ENCODE peak calls at places on chromosome 3, in eight cellular contexts. M, K, N, S, T, B, I and P are unnamed samples.

GRCh38 chr3:141663993-141664392 is 74.1 kb upstream of the RNF7 start:
- DNase-seq in M (peak), K (no peak), N (no peak), S (peak), T (no peak), B (no peak), I (no peak), P (no peak)

GRCh38 chr3:149784064-149784704 is 8.2 kb downstream of the ANKUB1 start:
- DNase-seq in M (no peak), K (no peak), N (no peak), S (no peak), T (no peak), B (no peak), I (no peak), P (no peak)

GRCh38 chr3:50806031-50806430 is 131.3 kb downstream of the DOCK3 start:
- DNase-seq in M (no peak), K (no peak), N (no peak), S (no peak), T (no peak), B (no peak), I (no peak), P (no peak)

GRCh38 chr3:87120850-87121249 is 106.3 kb upstream of the CHMP2B start:
- DNase-seq in M (no peak), K (no peak), N (no peak), S (no peak), T (no peak), B (no peak), I (no peak), P (no peak)

GRCh38 chr3:138359137-138359536 is 10.8 kb downstream of the MRAS start:
- DNase-seq in M (no peak), K (no peak), N (no peak), S (no peak), T (no peak), B (no peak), I (no peak), P (no peak)

GRCh38 chr3:55180936-55181535 is 253.2 kb upstream of the LRTM1 start:
- DNase-seq in M (no peak), K (peak), N (peak), S (peak), T (no peak), B (no peak), I (peak), P (no peak)

GRCh38 chr3:119219069-119219468 is 21.6 kb downstream of the B4GALT4 start:
- DNase-seq in M (no peak), K (peak), N (no peak), S (no peak), T (no peak), B (no peak), I (peak), P (no peak)

GRCh38 chr3:141442914-141443313 is 43.9 kb upstream of the RASA2 start:
- DNase-seq in M (no peak), K (no peak), N (no peak), S (no peak), T (no peak), B (no peak), I (no peak), P (no peak)

GRCh38 chr3:165545059-165545458 is 292.2 kb downstream of the BCHE start:
- DNase-seq in M (no peak), K (no peak), N (no peak), S (no peak), T (no peak), B (no peak), I (no peak), P (no peak)

GRCh38 chr3:194387926-194388418 is 11.1 kb downstream of the GP5 start:
- DNase-seq in M (peak), K (peak), N (no peak), S (no peak), T (no peak), B (no peak), I (no peak), P (no peak)

GRCh38 chr3:102346897-102347296 is 87.9 kb upstream of the ZPLD1 start:
- DNase-seq in M (no peak), K (no peak), N (no peak), S (no peak), T (no peak), B (no peak), I (no peak), P (no peak)

GRCh38 chr3:169189486-169189885 is 474.0 kb downstream of the MECOM start:
- DNase-seq in M (no peak), K (no peak), N (no peak), S (no peak), T (no peak), B (no peak), I (no peak), P (no peak)

GRCh38 chr3:169218314-169218983 is 445.1 kb downstream of the MECOM start:
- DNase-seq in M (no peak), K (no peak), N (peak), S (peak), T (no peak), B (no peak), I (no peak), P (no peak)

GRCh38 chr3:60675424-60675823 is 575.8 kb downstream of the FHIT start:
- DNase-seq in M (no peak), K (no peak), N (no peak), S (peak), T (no peak), B (no peak), I (no peak), P (no peak)

GRCh38 chr3:143352850-143353550 is 233.4 kb downstream of the CHST2 start:
- DNase-seq in M (no peak), K (no peak), N (no peak), S (no peak), T (no peak), B (no peak), I (no peak), P (no peak)

GRCh38 chr3:126127452-126127851 is 43.5 kb upstream of the SLC41A3 start:
- DNase-seq in M (peak), K (no peak), N (no peak), S (no peak), T (peak), B (no peak), I (no peak), P (no peak)

GRCh38 chr3:49026536-49026935 is 2.7 kb downstream of the IMPDH2 start:
- DNase-seq in M (no peak), K (no peak), N (no peak), S (no peak), T (no peak), B (no peak), I (no peak), P (no peak)

GRCh38 chr3:4495294-4496110 is 2.4 kb downstream of the ITPR1 start:
- DNase-seq in M (no peak), K (no peak), N (no peak), S (no peak), T (no peak), B (no peak), I (no peak), P (no peak)

GRCh38 chr3:37907906-37908305 is 46.2 kb downstream of the CTDSPL start:
- DNase-seq in M (no peak), K (peak), N (no peak), S (no peak), T (no peak), B (no peak), I (peak), P (peak)

GRCh38 chr3:25455316-25456232 is 27.5 kb downstream of the RARB start:
- DNase-seq in M (no peak), K (no peak), N (no peak), S (no peak), T (no peak), B (no peak), I (no peak), P (no peak)

GRCh38 chr3:179964867-179965266 is 71.9 kb downstream of the PEX5L start:
- DNase-seq in M (no peak), K (no peak), N (no peak), S (no peak), T (no peak), B (no peak), I (no peak), P (no peak)

GRCh38 chr3:187673012-187673411 is 2.8 kb upstream of the SST start:
- DNase-seq in M (no peak), K (no peak), N (no peak), S (no peak), T (no peak), B (no peak), I (no peak), P (no peak)

GRCh38 chr3:113339616-113340244 is 101.6 kb downstream of the CFAP44 start:
- DNase-seq in M (no peak), K (no peak), N (no peak), S (no peak), T (no peak), B (no peak), I (no peak), P (no peak)

GRCh38 chr3:146382386-146382785 is 87.0 kb downstream of the PLSCR2 start:
- DNase-seq in M (no peak), K (no peak), N (peak), S (peak), T (no peak), B (no peak), I (no peak), P (no peak)

GRCh38 chr3:77536038-77536775 is 496.3 kb downstream of the ROBO2 start:
- DNase-seq in M (no peak), K (no peak), N (no peak), S (no peak), T (no peak), B (no peak), I (no peak), P (no peak)

GRCh38 chr3:33557279-33557678 is 117.1 kb upstream of the UBP1 start:
- DNase-seq in M (no peak), K (no peak), N (no peak), S (no peak), T (no peak), B (no peak), I (no peak), P (no peak)

GRCh38 chr3:86923071-86923476 is 67.9 kb downstream of the VGLL3 start:
- DNase-seq in M (no peak), K (no peak), N (no peak), S (peak), T (no peak), B (no peak), I (no peak), P (no peak)

GRCh38 chr3:73432021-73432722 is 192.6 kb downstream of the PDZRN3 start:
- DNase-seq in M (no peak), K (peak), N (peak), S (peak), T (no peak), B (no peak), I (peak), P (peak)

GRCh38 chr3:181794036-181794790 is 82.5 kb downstream of the SOX2 start:
- DNase-seq in M (no peak), K (no peak), N (no peak), S (no peak), T (no peak), B (no peak), I (no peak), P (no peak)

GRCh38 chr3:109023656-109024254 is 70.1 kb upstream of the GUCA1C start:
- DNase-seq in M (no peak), K (peak), N (peak), S (peak), T (no peak), B (no peak), I (peak), P (peak)

GRCh38 chr3:119258915-119259314 is 18.2 kb upstream of the B4GALT4 start:
- DNase-seq in M (no peak), K (peak), N (no peak), S (no peak), T (no peak), B (no peak), I (peak), P (peak)

GRCh38 chr3:42653560-42654330 is at the start of gene ZBTB47:
- DNase-seq in M (peak), K (peak), N (peak), S (peak), T (no peak), B (no peak), I (peak), P (no peak)

GRCh38 chr3:89098964-89099585 is 8.3 kb upstream of the EPHA3 start:
- DNase-seq in M (no peak), K (peak), N (peak), S (peak), T (no peak), B (no peak), I (peak), P (no peak)

GRCh38 chr3:49845694-49846093 is 10.7 kb downstream of the TRAIP start:
- DNase-seq in M (no peak), K (no peak), N (no peak), S (peak), T (no peak), B (no peak), I (no peak), P (no peak)

GRCh38 chr3:120743556-120744195 is 1.1 kb downstream of the GTF2E1 start:
- DNase-seq in M (no peak), K (no peak), N (no peak), S (peak), T (no peak), B (no peak), I (no peak), P (no peak)

GRCh38 chr3:99324854-99325253 is 313.5 kb upstream of the COL8A1 start:
- DNase-seq in M (no peak), K (no peak), N (no peak), S (no peak), T (no peak), B (no peak), I (no peak), P (no peak)

GRCh38 chr3:140500473-140500872 is 177.4 kb upstream of the TRIM42 start:
- DNase-seq in M (no peak), K (no peak), N (no peak), S (no peak), T (no peak), B (no peak), I (no peak), P (no peak)

GRCh38 chr3:66789584-66790237 is 208.4 kb upstream of the KBTBD8 start:
- DNase-seq in M (no peak), K (no peak), N (no peak), S (no peak), T (no peak), B (no peak), I (no peak), P (no peak)

DNA sequence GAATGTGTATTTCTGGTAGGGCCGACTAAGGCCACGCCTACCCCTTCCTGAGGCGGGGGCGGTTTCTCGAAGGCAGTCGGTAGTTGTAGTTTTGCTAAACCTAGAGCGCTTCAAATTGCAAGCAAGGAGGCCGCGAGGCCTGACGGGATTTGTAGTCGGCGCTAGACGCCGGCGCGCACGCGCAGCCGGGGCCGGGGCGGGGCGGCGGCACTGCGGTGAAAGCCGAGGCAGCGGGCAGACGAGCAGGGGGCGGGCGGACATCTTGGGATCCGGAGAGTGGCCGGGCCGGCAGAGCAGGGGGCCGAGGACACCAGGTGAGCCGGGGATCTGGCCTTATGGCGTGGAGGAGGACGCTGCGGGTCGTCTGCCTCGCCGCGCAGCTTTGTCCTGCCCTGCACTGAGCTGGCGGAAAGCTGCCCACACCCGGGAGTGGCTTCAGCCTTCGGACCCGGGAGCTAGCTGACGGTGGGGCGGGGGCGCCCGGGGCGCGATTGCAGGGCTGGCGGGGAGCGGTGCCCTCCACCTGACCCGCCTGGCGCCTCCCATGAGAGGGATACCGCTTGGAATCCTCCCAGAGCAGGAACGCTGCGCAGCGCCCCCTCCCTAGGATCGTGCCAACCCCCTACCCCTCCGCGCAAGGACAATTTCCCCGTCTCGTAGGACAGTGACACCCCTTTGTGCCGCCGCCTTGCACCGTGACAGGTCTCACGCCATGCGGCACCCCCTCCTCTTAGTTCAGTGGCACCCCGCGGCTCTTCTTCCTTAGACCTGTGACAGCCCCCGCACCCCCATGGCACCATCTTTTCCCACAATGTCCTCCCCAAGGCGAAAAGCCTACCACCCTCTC is at the start of gene AP2M1:
- DNase-seq in M (peak), K (peak), N (peak), S (peak), T (peak), B (peak), I (peak), P (peak)
- TF ChIP-seq CTCF in M (no peak), K (peak), N (no peak), S (no peak), T (no peak), B (no peak), I (no peak), P (peak)

GRCh38 chr3:104126864-104127553 is 1239.7 kb upstream of the ALCAM start:
- DNase-seq in M (no peak), K (no peak), N (no peak), S (peak), T (no peak), B (no peak), I (no peak), P (no peak)
- TF ChIP-seq CTCF in M (no peak), K (no peak), N (no peak), S (no peak), T (no peak), B (no peak), I (no peak), P (no peak)

GRCh38 chr3:104952160-104952559 is 414.5 kb upstream of the ALCAM start:
- DNase-seq in M (no peak), K (no peak), N (no peak), S (no peak), T (no peak), B (no peak), I (no peak), P (no peak)

GRCh38 chr3:104951426-104951825 is 415.3 kb upstream of the ALCAM start:
- DNase-seq in M (no peak), K (no peak), N (no peak), S (no peak), T (no peak), B (no peak), I (no peak), P (no peak)

GRCh38 chr3:104960579-104960978 is 406.1 kb upstream of the ALCAM start:
- DNase-seq in M (no peak), K (no peak), N (no peak), S (no peak), T (no peak), B (no peak), I (no peak), P (no peak)

GRCh38 chr3:104952587-104952986 is 414.1 kb upstream of the ALCAM start:
- DNase-seq in M (no peak), K (no peak), N (no peak), S (no peak), T (no peak), B (no peak), I (no peak), P (no peak)

DNA sequence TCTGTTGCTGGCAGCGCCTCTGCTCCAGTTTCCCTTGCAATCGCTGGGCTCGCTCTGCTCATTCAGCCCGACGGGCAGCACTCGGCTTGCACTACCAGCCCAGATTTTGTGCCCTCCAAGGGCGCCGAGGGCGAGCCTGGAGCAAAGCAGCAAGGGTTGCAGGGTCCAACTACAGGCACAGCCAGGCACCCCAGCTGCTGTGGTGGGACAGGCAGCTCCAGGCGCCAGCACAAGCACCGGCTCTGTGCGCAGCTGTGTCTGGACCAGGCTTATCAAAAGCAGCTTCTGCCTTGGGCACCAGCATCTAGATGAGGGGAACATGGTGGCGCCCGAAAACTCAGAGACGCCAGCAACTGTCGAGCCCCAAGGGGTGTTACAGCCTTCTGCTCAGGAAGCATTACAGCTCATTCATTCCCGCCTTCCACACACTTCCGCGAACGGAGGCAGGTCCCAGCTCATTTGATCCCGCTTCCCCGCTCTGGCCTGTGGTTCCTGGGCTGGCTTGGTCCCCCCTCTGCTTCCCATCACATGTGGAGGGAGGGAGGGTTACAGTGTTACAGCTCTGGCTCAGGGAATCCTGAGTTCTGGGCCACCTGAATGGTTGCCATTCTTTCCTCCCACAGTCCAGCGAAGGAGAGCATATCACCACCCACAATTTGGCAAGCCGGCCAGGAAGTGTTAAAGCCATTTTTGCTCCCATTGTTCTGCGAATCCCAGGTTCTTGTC is 409.9 kb upstream of the ALCAM start:
- DNase-seq in M (peak), K (no peak), N (no peak), S (no peak), T (no peak), B (no peak), I (no peak), P (peak)
- TF ChIP-seq CTCF in M (no peak), K (no peak), N (no peak), S (no peak), T (no peak), B (no peak), I (no peak), P (no peak)

GRCh38 chr3:10703875-10704274 is 112.2 kb upstream of the SLC6A11 start:
- DNase-seq in M (no peak), K (no peak), N (peak), S (no peak), T (no peak), B (no peak), I (no peak), P (no peak)
- TF ChIP-seq CTCF in M (no peak), K (no peak), N (peak), S (peak), T (no peak), B (no peak), I (no peak), P (peak)

DNA sequence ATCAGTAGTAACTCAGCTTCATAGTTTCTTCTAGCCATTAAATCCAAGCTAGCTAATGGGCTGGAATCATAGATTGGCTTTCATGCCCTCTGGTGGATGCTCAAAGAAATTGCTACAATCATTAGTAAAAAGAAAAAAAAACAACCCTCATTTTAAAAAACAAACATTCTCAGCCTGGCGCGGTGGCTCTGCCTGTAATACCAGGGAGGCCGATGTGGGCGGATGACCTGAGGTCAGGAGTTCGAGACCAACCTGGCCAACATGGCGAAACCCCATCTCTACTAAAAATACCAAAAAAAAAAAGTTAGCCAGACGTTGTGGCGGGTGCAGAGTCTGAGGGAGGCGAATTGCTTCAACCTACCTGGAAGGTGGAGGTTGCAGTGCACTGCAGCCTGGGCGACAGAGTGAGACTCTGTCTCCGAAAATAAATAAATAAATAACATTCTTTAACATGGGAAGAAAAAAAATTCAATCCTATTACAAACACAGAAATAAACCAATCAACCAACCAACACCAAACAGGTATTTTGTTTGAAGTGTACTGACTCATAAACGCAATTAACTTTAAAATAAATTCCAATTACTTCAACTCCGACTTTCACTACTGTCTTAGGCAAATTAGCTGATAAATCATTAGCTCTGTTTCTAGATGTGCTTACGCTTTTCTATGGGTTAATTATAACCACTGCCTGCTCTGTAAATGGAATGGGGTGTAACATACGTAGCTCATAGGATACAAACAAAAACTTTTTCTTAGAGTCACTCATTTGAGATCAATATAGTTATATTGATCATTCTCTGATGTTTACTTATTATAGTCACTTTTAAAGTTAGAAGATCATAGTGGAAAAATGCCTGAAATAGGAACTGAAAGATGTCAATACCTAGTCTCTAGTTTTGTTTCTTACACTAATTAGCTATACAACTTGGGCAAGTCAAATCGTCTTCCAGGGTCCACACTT is 24.9 kb downstream of the TMEM207 start:
- DNase-seq in M (peak), K (peak), N (peak), S (peak), T (no peak), B (no peak), I (peak), P (peak)
- TF ChIP-seq CTCF in M (peak), K (peak), N (peak), S (peak), T (no peak), B (peak), I (peak), P (peak)

GRCh38 chr3:97940034-97940433 is 32.2 kb downstream of the RIOX2 start:
- DNase-seq in M (no peak), K (no peak), N (no peak), S (no peak), T (no peak), B (no peak), I (no peak), P (no peak)
- TF ChIP-seq CTCF in M (peak), K (no peak), N (no peak), S (no peak), T (no peak), B (no peak), I (no peak), P (no peak)